ENCODE peak calls at places on chromosomes 12 and 14, in four cellular contexts. V, M, N and X are unnamed samples. For H3K27me3 and H3K36me3, the result is how much of the 10 kb centered on the place peaks cover.

GRCh38 chr12:123384318-123384993 is 524 bp downstream of the KMT5A start:
- DNase-seq in V (peak), M (no peak), N (no peak), X (peak)

GRCh38 chr14:102517412-102518062 is 8.0 kb upstream of the ANKRD9 start:
- DNase-seq in V (no peak), M (no peak), N (no peak), X (no peak)

GRCh38 chr12:72368298-72368697 is 96.1 kb downstream of the TRHDE start:
- DNase-seq in V (no peak), M (no peak), N (no peak), X (no peak)

GRCh38 chr14:68772761-68773381 is 20.0 kb downstream of the ZFP36L1 start:
- DNase-seq in V (no peak), M (no peak), N (no peak), X (no peak)

GRCh38 chr12:101097829-101098580 is 112.0 kb downstream of the SLC5A8 start:
- DNase-seq in V (no peak), M (no peak), N (no peak), X (no peak)

GRCh38 chr12:750356-751191 is 1.8 kb upstream of the WNK1 start:
- DNase-seq in V (peak), M (no peak), N (no peak), X (no peak)

GRCh38 chr12:15752780-15753179 is 36.4 kb downstream of the EPS8 start:
- DNase-seq in V (peak), M (no peak), N (no peak), X (no peak)

GRCh38 chr14:104246401-104247335 is 108.3 kb downstream of the KIF26A start:
- DNase-seq in V (no peak), M (no peak), N (no peak), X (no peak)

DNA sequence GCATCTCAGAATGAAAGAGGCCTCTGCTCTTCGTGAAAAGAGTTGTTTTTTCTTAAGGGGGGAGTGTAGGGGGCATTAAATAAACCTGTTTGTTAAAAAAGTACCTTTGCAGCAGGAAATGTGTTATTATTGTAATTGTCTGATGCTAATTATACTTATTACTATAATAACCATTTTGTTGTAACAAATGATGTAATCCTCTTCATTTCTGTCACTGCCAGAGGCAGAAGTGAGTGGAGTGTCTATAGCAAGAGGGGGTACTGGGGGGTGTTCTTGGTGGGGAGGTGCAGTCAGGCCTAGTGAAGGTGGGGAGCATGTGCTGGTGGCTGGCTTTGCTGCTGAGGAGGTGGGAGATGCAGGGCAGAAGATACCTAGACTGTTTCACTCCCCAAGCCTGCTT is 77.4 kb upstream of the CISTR start:
- DNase-seq in V (no peak), M (no peak), N (no peak), X (no peak)
- H3K27me3 ChIP-seq in V (under half), M (half or more), N (under half), X (under half)

GRCh38 chr12:131909596-131910219 is 15.3 kb downstream of the ULK1 start:
- DNase-seq in V (no peak), M (no peak), N (no peak), X (no peak)

GRCh38 chr12:131912526-131913274 is 16.4 kb upstream of the PUS1 start:
- DNase-seq in V (peak), M (no peak), N (no peak), X (peak)

GRCh38 chr12:131911851-131912525 is 17.1 kb upstream of the PUS1 start:
- DNase-seq in V (no peak), M (no peak), N (no peak), X (no peak)

GRCh38 chr12:131910302-131911110 is 16.1 kb downstream of the ULK1 start:
- DNase-seq in V (no peak), M (no peak), N (no peak), X (no peak)

GRCh38 chr12:131911251-131911650 is 16.8 kb downstream of the ULK1 start:
- DNase-seq in V (no peak), M (no peak), N (no peak), X (no peak)
- H3K36me3 ChIP-seq in V (half or more), M (under half), N (under half), X (under half)

GRCh38 chr14:65332141-65332871 is 80.2 kb upstream of the FUT8 start:
- DNase-seq in V (no peak), M (no peak), N (no peak), X (no peak)

GRCh38 chr14:65335548-65335947 is 77.0 kb upstream of the FUT8 start:
- DNase-seq in V (no peak), M (no peak), N (no peak), X (no peak)

GRCh38 chr14:65334765-65335411 is 77.6 kb upstream of the FUT8 start:
- DNase-seq in V (no peak), M (no peak), N (no peak), X (no peak)

GRCh38 chr14:65336191-65336591 is 76.3 kb upstream of the FUT8 start:
- DNase-seq in V (peak), M (no peak), N (no peak), X (no peak)

GRCh38 chr14:65333926-65334687 is 78.4 kb upstream of the FUT8 start:
- DNase-seq in V (peak), M (no peak), N (no peak), X (no peak)
- H3K9ac ChIP-seq in V (peak), M (no peak), N (no peak), X (no peak)

GRCh38 chr14:28776482-28777266 is 10.1 kb downstream of the FOXG1 start:
- DNase-seq in V (no peak), M (no peak), N (no peak), X (no peak)

GRCh38 chr14:28780843-28781503 is 14.4 kb downstream of the FOXG1 start:
- DNase-seq in V (no peak), M (no peak), N (no peak), X (no peak)

GRCh38 chr14:28777773-28778606 is 11.4 kb downstream of the FOXG1 start:
- DNase-seq in V (no peak), M (no peak), N (no peak), X (no peak)

GRCh38 chr14:28778718-28779117 is 12.1 kb downstream of the FOXG1 start:
- DNase-seq in V (no peak), M (no peak), N (no peak), X (no peak)

GRCh38 chr14:28779416-28779941 is 12.9 kb downstream of the FOXG1 start:
- DNase-seq in V (no peak), M (no peak), N (no peak), X (no peak)
- H3K27me3 ChIP-seq in V (half or more), M (half or more), N (half or more), X (half or more)